ENCODE peak calls at places on chromosomes 7 and 10, in eight cellular contexts. S is activated CD8-positive, alpha-beta T cell treated with anti-CD3 and anti-CD28 coated beads for 36 hours; X is SK-N-MC; Z is hypothalamus; K is CD4-positive, alpha-beta T cell; A is PC-9; T is retinal pigment epithelial cell; M is GM10248. I is an unnamed sample.

GRCh38 chr7:105304040-105304895 is 84.5 kb downstream of the SRPK2 start:
- DNase-seq in S (peak; percentile 32), X (no peak), Z (no peak), K (no peak), A (no peak), T (no peak), M (no peak), I (no peak)

GRCh38 chr10:114245128-114245791 is 6.2 kb downstream of the VWA2 start:
- DNase-seq in S (no peak), X (no peak), Z (no peak), K (no peak), A (peak; percentile 87), T (no peak), M (no peak), I (no peak)

GRCh38 chr10:99631496-99631895 is 11.3 kb upstream of the SLC25A28 start:
- DNase-seq in S (no peak), X (no peak), Z (no peak), K (no peak), A (no peak), T (no peak), M (no peak), I (no peak)

GRCh38 chr7:30896041-30896440 is 15.6 kb upstream of the AQP1 start:
- DNase-seq in S (no peak), X (no peak), Z (no peak), K (no peak), A (no peak), T (peak; percentile 77), M (no peak), I (no peak)

GRCh38 chr7:133591704-133592340 is 338.9 kb downstream of the EXOC4 start:
- DNase-seq in S (no peak), X (no peak), Z (no peak), K (no peak), A (no peak), T (no peak), M (no peak), I (no peak)

GRCh38 chr10:36489181-36489927 is 636.0 kb upstream of the ANKRD30A start:
- DNase-seq in S (no peak), X (no peak), Z (no peak), K (no peak), A (no peak), T (no peak), M (no peak), I (no peak)

GRCh38 chr10:100742067-100742771 is 3.2 kb upstream of the PAX2 start:
- DNase-seq in S (no peak), X (no peak), Z (no peak), K (no peak), A (no peak), T (no peak), M (peak; percentile 16), I (peak; percentile 38)

GRCh38 chr7:42493436-42494198 is 256.6 kb upstream of the GLI3 start:
- DNase-seq in S (peak; percentile 40), X (no peak), Z (no peak), K (no peak), A (no peak), T (peak; percentile 34), M (no peak), I (no peak)

GRCh38 chr7:123367508-123368122 is 166.8 kb downstream of the IQUB start:
- DNase-seq in S (peak; percentile 7), X (no peak), Z (no peak), K (no peak), A (no peak), T (no peak), M (peak; percentile 53), I (peak; percentile 53)

GRCh38 chr10:49655099-49655498 is 24.4 kb upstream of the C10orf53 start:
- DNase-seq in S (no peak), X (no peak), Z (no peak), K (no peak), A (peak; percentile 21), T (no peak), M (no peak), I (no peak)

GRCh38 chr10:33487014-33487776 is 152.7 kb upstream of the NRP1 start:
- DNase-seq in S (no peak), X (no peak), Z (no peak), K (no peak), A (no peak), T (no peak), M (no peak), I (no peak)

GRCh38 chr7:90621892-90622182 is 25.7 kb downstream of the CDK14 start:
- DNase-seq in S (no peak), X (peak; percentile 98), Z (no peak), K (no peak), A (no peak), T (peak; percentile 21), M (no peak), I (no peak)

GRCh38 chr10:97921581-97922377 is 72.1 kb downstream of the GOLGA7B start:
- DNase-seq in S (no peak), X (no peak), Z (peak; percentile 8), K (no peak), A (no peak), T (no peak), M (no peak), I (no peak)

GRCh38 chr10:103854265-103854686 is 1.1 kb downstream of the SH3PXD2A start:
- DNase-seq in S (peak; percentile 14), X (no peak), Z (no peak), K (no peak), A (no peak), T (no peak), M (no peak), I (no peak)

GRCh38 chr10:96044686-96045085 is 1.3 kb downstream of the CCNJ start:
- DNase-seq in S (no peak), X (no peak), Z (no peak), K (no peak), A (peak; percentile 40), T (no peak), M (no peak), I (peak; percentile 23)

GRCh38 chr7:2034291-2035201 is 198.2 kb downstream of the MAD1L1 start:
- DNase-seq in S (no peak), X (no peak), Z (no peak), K (no peak), A (no peak), T (no peak), M (no peak), I (no peak)

GRCh38 chr7:51455948-51456347 is 139.3 kb upstream of the COBL start:
- DNase-seq in S (no peak), X (no peak), Z (no peak), K (no peak), A (no peak), T (no peak), M (no peak), I (no peak)

GRCh38 chr10:133049639-133050038 is 38.1 kb upstream of the ADGRA1 start:
- DNase-seq in S (no peak), X (no peak), Z (no peak), K (no peak), A (no peak), T (no peak), M (no peak), I (no peak)

GRCh38 chr10:55223352-55223751 is 422.3 kb upstream of the PCDH15 start:
- DNase-seq in S (no peak), X (no peak), Z (no peak), K (no peak), A (no peak), T (no peak), M (no peak), I (no peak)

GRCh38 chr10:103881420-103882284 is 26.3 kb upstream of the SH3PXD2A start:
- DNase-seq in S (no peak), X (no peak), Z (no peak), K (no peak), A (no peak), T (no peak), M (no peak), I (no peak)

GRCh38 chr10:124917168-124917938 is 24.6 kb upstream of the ZRANB1 start:
- DNase-seq in S (peak; percentile 61), X (no peak), Z (no peak), K (no peak), A (no peak), T (no peak), M (peak; percentile 37), I (peak; percentile 53)

GRCh38 chr7:27169658-27170493 is 4.2 kb downstream of the HOXA10 start:
- DNase-seq in S (no peak), X (no peak), Z (no peak), K (no peak), A (peak; percentile 66), T (no peak), M (no peak), I (no peak)

GRCh38 chr7:80848841-80849240 is 70.0 kb downstream of the SEMA3C start:
- DNase-seq in S (no peak), X (no peak), Z (no peak), K (no peak), A (no peak), T (peak; percentile 27), M (no peak), I (no peak)

GRCh38 chr10:102421645-102422585 is 1.3 kb downstream of the FBXL15 start:
- DNase-seq in S (peak; percentile 51), X (no peak), Z (no peak), K (no peak), A (no peak), T (no peak), M (no peak), I (no peak)

GRCh38 chr10:122246830-122247520 is 24.1 kb upstream of the BTBD16 start:
- DNase-seq in S (no peak), X (no peak), Z (no peak), K (no peak), A (no peak), T (no peak), M (no peak), I (no peak)

GRCh38 chr7:50227623-50228618 is 76.6 kb upstream of the IKZF1 start:
- DNase-seq in S (no peak), X (no peak), Z (no peak), K (no peak), A (no peak), T (no peak), M (no peak), I (no peak)

GRCh38 chr10:68073631-68074403 is 1.3 kb downstream of the HERC4 start:
- DNase-seq in S (no peak), X (no peak), Z (no peak), K (no peak), A (no peak), T (no peak), M (no peak), I (peak; percentile 19)

GRCh38 chr10:103666109-103666508 is 172.6 kb downstream of the NEURL1 start:
- DNase-seq in S (peak; percentile 32), X (no peak), Z (no peak), K (no peak), A (no peak), T (no peak), M (no peak), I (no peak)

GRCh38 chr10:51672039-51672535 is 27.3 kb downstream of the CSTF2T start:
- DNase-seq in S (no peak), X (no peak), Z (no peak), K (no peak), A (no peak), T (no peak), M (no peak), I (no peak)

GRCh38 chr10:89887406-89887805 is 186.0 kb downstream of the KIF20B start:
- DNase-seq in S (no peak), X (no peak), Z (no peak), K (no peak), A (no peak), T (no peak), M (no peak), I (peak; percentile 7)

I was measured in GM13977.